ENCODE peak calls at places on chromosomes 16 and 17, in four cellular contexts. One of them, this sample, is unnamed. For H3K36me3, the result is how much of the 10 kb centered on the place peaks cover.

GRCh38 chr16:88534731-88535141 is 35.5 kb upstream of the ZC3H18 start:
- DNase-seq in CD8-positive, alpha-beta T cell: no peak
- DNase-seq in MM.1S: no peak
- DNase-seq in effector memory CD4-positive, alpha-beta T cell: no peak
- DNase-seq in this sample: no peak

GRCh38 chr17:41682611-41683010 is 6.1 kb upstream of the EIF1 start:
- DNase-seq in effector memory CD4-positive, alpha-beta T cell: no peak
- DNase-seq in MM.1S: no peak
- DNase-seq in CD8-positive, alpha-beta T cell: no peak
- DNase-seq in this sample: no peak

GRCh38 chr16:57592591-57593003 is 35.8 kb upstream of the ADGRG1 start:
- DNase-seq in MM.1S: peak
- DNase-seq in effector memory CD4-positive, alpha-beta T cell: peak
- DNase-seq in CD8-positive, alpha-beta T cell: peak
- DNase-seq in this sample: peak

GRCh38 chr16:56247808-56248207 is 56.5 kb downstream of the GNAO1 start:
- DNase-seq in CD8-positive, alpha-beta T cell: no peak
- DNase-seq in MM.1S: no peak
- DNase-seq in effector memory CD4-positive, alpha-beta T cell: no peak
- DNase-seq in this sample: no peak

GRCh38 chr17:50314456-50315011 is 31.4 kb upstream of the XYLT2 start:
- DNase-seq in effector memory CD4-positive, alpha-beta T cell: no peak
- DNase-seq in CD8-positive, alpha-beta T cell: no peak
- DNase-seq in MM.1S: no peak
- DNase-seq in this sample: no peak

GRCh38 chr16:3854740-3855139 is 25.8 kb downstream of the CREBBP start:
- DNase-seq in effector memory CD4-positive, alpha-beta T cell: no peak
- DNase-seq in CD8-positive, alpha-beta T cell: no peak
- DNase-seq in MM.1S: no peak
- DNase-seq in this sample: no peak

GRCh38 chr16:74448990-74449389 is 27.7 kb upstream of the CLEC18B start:
- DNase-seq in MM.1S: no peak
- DNase-seq in effector memory CD4-positive, alpha-beta T cell: no peak
- DNase-seq in CD8-positive, alpha-beta T cell: no peak
- DNase-seq in this sample: no peak

GRCh38 chr16:11050536-11050935 is 106.2 kb downstream of the CLEC16A start:
- DNase-seq in MM.1S: no peak
- DNase-seq in effector memory CD4-positive, alpha-beta T cell: no peak
- DNase-seq in CD8-positive, alpha-beta T cell: no peak
- DNase-seq in this sample: no peak

GRCh38 chr17:73791121-73791520 is 146.9 kb upstream of the SDK2 start:
- DNase-seq in CD8-positive, alpha-beta T cell: no peak
- DNase-seq in MM.1S: no peak
- DNase-seq in effector memory CD4-positive, alpha-beta T cell: no peak
- DNase-seq in this sample: no peak
- H3K36me3 ChIP-seq in CD8-positive, alpha-beta T cell: under half
- H3K36me3 ChIP-seq in MM.1S: under half
- H3K36me3 ChIP-seq in effector memory CD4-positive, alpha-beta T cell: under half
- H3K36me3 ChIP-seq in this sample: under half

GRCh38 chr16:2701272-2701671 is 18.8 kb downstream of the PRSS27 start:
- DNase-seq in CD8-positive, alpha-beta T cell: no peak
- DNase-seq in MM.1S: no peak
- DNase-seq in effector memory CD4-positive, alpha-beta T cell: no peak
- DNase-seq in this sample: no peak

GRCh38 chr16:2698996-2699750 is 16.9 kb downstream of the KCTD5 start:
- DNase-seq in MM.1S: no peak
- DNase-seq in CD8-positive, alpha-beta T cell: no peak
- DNase-seq in effector memory CD4-positive, alpha-beta T cell: no peak
- DNase-seq in this sample: no peak

GRCh38 chr16:2701713-2702437 is 18.1 kb downstream of the PRSS27 start:
- DNase-seq in effector memory CD4-positive, alpha-beta T cell: no peak
- DNase-seq in CD8-positive, alpha-beta T cell: no peak
- DNase-seq in MM.1S: no peak
- DNase-seq in this sample: no peak

GRCh38 chr16:2699791-2700600 is 17.7 kb downstream of the KCTD5 start:
- DNase-seq in MM.1S: no peak
- DNase-seq in CD8-positive, alpha-beta T cell: no peak
- DNase-seq in effector memory CD4-positive, alpha-beta T cell: no peak
- DNase-seq in this sample: no peak

GRCh38 chr16:2700786-2701185 is 18.5 kb downstream of the KCTD5 start:
- DNase-seq in MM.1S: no peak
- DNase-seq in effector memory CD4-positive, alpha-beta T cell: no peak
- DNase-seq in CD8-positive, alpha-beta T cell: no peak
- DNase-seq in this sample: no peak
- H3K36me3 ChIP-seq in MM.1S: under half
- H3K36me3 ChIP-seq in effector memory CD4-positive, alpha-beta T cell: half or more
- H3K36me3 ChIP-seq in CD8-positive, alpha-beta T cell: under half
- H3K36me3 ChIP-seq in this sample: under half

GRCh38 chr17:40148527-40148926 is 8.2 kb downstream of the CASC3 start:
- DNase-seq in MM.1S: no peak
- DNase-seq in CD8-positive, alpha-beta T cell: no peak
- DNase-seq in effector memory CD4-positive, alpha-beta T cell: no peak
- DNase-seq in this sample: no peak

GRCh38 chr17:40153603-40154238 is 13.4 kb downstream of the CASC3 start:
- DNase-seq in MM.1S: no peak
- DNase-seq in CD8-positive, alpha-beta T cell: no peak
- DNase-seq in effector memory CD4-positive, alpha-beta T cell: no peak
- DNase-seq in this sample: no peak

GRCh38 chr17:40150215-40150614 is 9.9 kb downstream of the CASC3 start:
- DNase-seq in MM.1S: no peak
- DNase-seq in CD8-positive, alpha-beta T cell: no peak
- DNase-seq in effector memory CD4-positive, alpha-beta T cell: no peak
- DNase-seq in this sample: no peak

DNA sequence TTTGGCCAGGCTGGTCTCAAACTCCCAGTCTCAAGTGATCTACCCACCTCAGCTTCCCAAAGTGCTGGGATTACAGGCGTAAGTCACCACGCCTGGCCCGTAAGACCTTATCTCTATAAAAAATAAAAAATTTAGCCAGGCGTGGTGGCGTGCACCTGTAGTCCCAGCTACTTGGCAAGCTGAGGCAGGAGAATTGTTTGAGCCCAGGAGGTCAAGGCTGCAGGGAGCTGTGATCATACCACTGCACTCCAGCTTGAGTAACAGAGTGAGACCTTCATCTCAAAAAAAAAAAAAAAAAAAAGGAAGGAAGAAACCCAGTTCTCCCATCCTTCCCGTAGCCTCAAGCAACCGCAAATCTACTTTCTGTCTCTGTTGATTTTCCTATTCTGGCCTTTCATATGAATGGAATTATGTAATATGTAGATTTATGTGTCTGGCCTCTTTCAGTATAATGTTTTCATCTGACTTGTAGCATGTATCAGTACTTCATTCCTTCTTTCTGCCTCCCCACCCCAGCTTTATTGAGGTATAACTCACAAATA is 11.1 kb downstream of the CASC3 start:
- DNase-seq in effector memory CD4-positive, alpha-beta T cell: no peak
- DNase-seq in MM.1S: no peak
- DNase-seq in CD8-positive, alpha-beta T cell: no peak
- DNase-seq in this sample: no peak
- H3K36me3 ChIP-seq in effector memory CD4-positive, alpha-beta T cell: under half
- H3K36me3 ChIP-seq in MM.1S: under half
- H3K36me3 ChIP-seq in CD8-positive, alpha-beta T cell: under half
- H3K36me3 ChIP-seq in this sample: under half

DNA sequence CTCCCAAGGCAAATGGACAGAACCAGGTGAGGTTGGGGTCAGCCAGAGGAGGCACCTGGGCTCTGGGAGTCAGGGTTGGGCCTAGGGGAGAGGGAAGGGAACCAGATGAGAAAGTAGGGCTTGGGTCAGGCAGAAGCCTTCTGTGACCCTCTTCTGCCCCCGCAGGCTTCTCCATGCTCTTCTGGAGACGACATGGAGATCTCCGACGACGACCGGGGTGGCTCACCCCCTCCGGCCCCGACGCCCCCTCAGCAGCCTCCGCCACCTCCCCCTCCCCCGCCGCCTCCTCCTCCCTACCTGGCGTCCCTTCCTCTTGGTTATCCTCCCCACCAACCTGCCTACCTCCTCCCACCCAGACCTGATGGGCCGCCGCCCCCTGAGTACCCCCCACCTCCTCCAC is 7.9 kb downstream of the SETD1A start:
- DNase-seq in effector memory CD4-positive, alpha-beta T cell: no peak
- DNase-seq in MM.1S: no peak
- DNase-seq in CD8-positive, alpha-beta T cell: no peak
- DNase-seq in this sample: no peak
- H3K36me3 ChIP-seq in effector memory CD4-positive, alpha-beta T cell: half or more
- H3K36me3 ChIP-seq in MM.1S: under half
- H3K36me3 ChIP-seq in CD8-positive, alpha-beta T cell: half or more
- H3K36me3 ChIP-seq in this sample: under half